ENCODE peak calls at places on chromosomes 16 and 17, in five cellular contexts. D is adrenal gland, A is ovary, I is heart left ventricle, K is A549. C is an unnamed sample.

GRCh38 chr17:39327109-39327508 is 74.3 kb downstream of the FBXL20 start:
- DNase-seq in D (no peak), I (no peak), K (no peak), A (no peak), C (no peak)

GRCh38 chr17:72420775-72421127 is 299.9 kb downstream of the SOX9 start:
- DNase-seq in K (no peak), D (no peak), A (no peak), I (no peak), C (no peak)

GRCh38 chr16:27829975-27830374 is 233.5 kb downstream of the GSG1L start:
- DNase-seq in D (no peak), K (no peak), A (no peak), I (no peak), C (no peak)

GRCh38 chr17:1617620-1618174 is 10.9 kb downstream of the SLC43A2 start:
- DNase-seq in D (peak), K (peak), I (peak), A (peak), C (no peak)

GRCh38 chr16:66853261-66854139 is 9.3 kb downstream of the CA7 start:
- DNase-seq in A (no peak), I (no peak), K (no peak), D (no peak), C (no peak)

GRCh38 chr16:52976539-52977167 is 76.0 kb downstream of the CHD9NB start:
- DNase-seq in D (peak), I (no peak), K (peak), A (no peak), C (no peak)

GRCh38 chr17:77815127-77815905 is 143.2 kb upstream of the TNRC6C start:
- DNase-seq in D (no peak), I (no peak), A (no peak), K (no peak), C (no peak)

GRCh38 chr17:61400786-61401279 is 1.2 kb downstream of the TBX2 start:
- DNase-seq in K (no peak), D (no peak), I (no peak), A (no peak), C (no peak)

GRCh38 chr16:57115504-57116182 is 23.3 kb downstream of the CPNE2 start:
- DNase-seq in I (peak), A (peak), D (peak), K (no peak), C (peak)

GRCh38 chr17:64081802-64082799 is 47.8 kb downstream of the ERN1 start:
- DNase-seq in A (no peak), D (no peak), I (no peak), K (peak), C (peak)

GRCh38 chr17:1590747-1591473 is 28.3 kb upstream of the PITPNA start:
- DNase-seq in A (no peak), K (no peak), I (no peak), D (no peak), C (peak)

GRCh38 chr16:50696575-50697420 is 3.4 kb downstream of the NOD2 start:
- DNase-seq in D (peak), I (peak), K (peak), A (peak), C (peak)

GRCh38 chr17:7579839-7580630 is 597 bp downstream of the CD68 start:
- DNase-seq in K (no peak), D (no peak), A (peak), I (no peak), C (no peak)

GRCh38 chr16:4179020-4179419 is 62.8 kb upstream of the ADCY9 start:
- DNase-seq in D (peak), K (no peak), A (peak), I (no peak), C (peak)

GRCh38 chr16:82061861-82062525 is 26.9 kb downstream of the HSD17B2 start:
- DNase-seq in A (no peak), I (no peak), D (no peak), K (peak), C (no peak)

GRCh38 chr17:83099570-83100181 is 20.3 kb downstream of the METRNL start:
- DNase-seq in I (no peak), A (no peak), D (peak), K (no peak), C (no peak)

GRCh38 chr17:7951143-7951792 is 19.3 kb downstream of the CNTROB start:
- DNase-seq in D (no peak), K (no peak), I (no peak), A (no peak), C (no peak)

GRCh38 chr17:18224428-18225120 is 861 bp upstream of the LLGL1 start:
- DNase-seq in D (no peak), K (no peak), I (peak), A (no peak), C (no peak)

GRCh38 chr17:77772461-77772897 is 186.0 kb upstream of the TNRC6C start:
- DNase-seq in K (peak), I (peak), A (no peak), D (peak), C (peak)

GRCh38 chr17:41734139-41734948 is at the start of gene HAP1:
- DNase-seq in I (no peak), D (no peak), A (peak), K (peak), C (no peak)

GRCh38 chr17:13702266-13702665 is 100.5 kb upstream of the HS3ST3A1 start:
- DNase-seq in I (no peak), A (no peak), K (no peak), D (no peak), C (no peak)

GRCh38 chr16:21526923-21527807 is 72.2 kb upstream of the METTL9 start:
- DNase-seq in A (no peak), I (no peak), K (no peak), D (no peak), C (no peak)

GRCh38 chr17:42389135-42389417 is 834 bp upstream of the STAT3 start:
- DNase-seq in A (no peak), K (no peak), D (no peak), I (no peak), C (no peak)

GRCh38 chr17:1916963-1917715 is 87.3 kb downstream of the RPA1 start:
- DNase-seq in K (no peak), A (no peak), I (no peak), D (no peak), C (peak)

GRCh38 chr17:4594406-4595349 is 10.3 kb downstream of the SMTNL2 start:
- DNase-seq in A (no peak), D (no peak), I (no peak), K (no peak), C (peak)

GRCh38 chr17:38748329-38749221 is at the start of gene PCGF2:
- DNase-seq in K (peak), I (peak), D (peak), A (peak), C (peak)

GRCh38 chr17:63420868-63421680 is 25.0 kb downstream of the CYB561 start:
- DNase-seq in K (no peak), A (no peak), D (no peak), I (no peak), C (no peak)

GRCh38 chr17:77721823-77722160 is 236.7 kb upstream of the TNRC6C start:
- DNase-seq in D (no peak), K (no peak), I (no peak), A (no peak), C (no peak)

GRCh38 chr16:89615596-89616090 is 2.2 kb downstream of the DPEP1 start:
- DNase-seq in D (peak), K (no peak), A (no peak), I (no peak), C (no peak)

GRCh38 chr17:32481193-32481592 is 5.6 kb upstream of the CDK5R1 start:
- DNase-seq in I (no peak), D (no peak), A (no peak), K (no peak), C (no peak)

GRCh38 chr17:35314415-35315216 is 58.8 kb downstream of the SLFN11 start:
- DNase-seq in A (no peak), K (peak), D (no peak), I (no peak), C (no peak)

DNA sequence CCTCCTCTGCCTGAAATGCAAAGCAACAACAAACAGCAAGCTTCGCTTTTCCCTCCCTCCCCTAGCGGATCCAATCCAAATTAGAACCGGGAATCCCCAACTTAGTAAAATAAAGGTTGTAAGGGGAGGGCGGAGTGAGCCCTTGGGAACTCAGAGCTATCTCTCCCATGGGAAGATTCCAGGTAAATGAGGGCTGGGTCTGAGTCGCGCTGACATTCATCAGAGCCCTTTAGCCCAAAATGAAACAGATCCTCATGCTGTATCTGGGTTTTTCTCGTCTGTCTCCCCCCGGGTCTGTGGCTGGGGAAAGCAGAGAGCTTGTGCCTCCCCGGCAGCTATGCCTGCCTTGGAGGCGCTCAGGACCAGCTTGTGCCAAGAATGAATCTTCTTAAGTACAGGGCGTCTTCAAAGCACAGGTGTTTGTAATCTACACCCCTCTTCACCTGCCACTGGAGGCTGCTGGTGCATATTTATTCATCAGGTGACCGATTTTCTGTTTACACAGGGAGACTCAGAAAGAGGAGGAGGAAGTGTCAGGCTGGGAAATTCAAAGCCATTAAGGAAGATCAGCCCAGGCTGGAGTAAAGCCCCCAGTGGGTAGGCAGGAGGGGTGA is 55.0 kb upstream of the GSE1 start:
- DNase-seq in I (no peak), A (no peak), D (no peak), K (no peak), C (no peak)
- TF ChIP-seq POLR2A in I (no peak), A (no peak), D (no peak), K (no peak), C (peak)

DNA sequence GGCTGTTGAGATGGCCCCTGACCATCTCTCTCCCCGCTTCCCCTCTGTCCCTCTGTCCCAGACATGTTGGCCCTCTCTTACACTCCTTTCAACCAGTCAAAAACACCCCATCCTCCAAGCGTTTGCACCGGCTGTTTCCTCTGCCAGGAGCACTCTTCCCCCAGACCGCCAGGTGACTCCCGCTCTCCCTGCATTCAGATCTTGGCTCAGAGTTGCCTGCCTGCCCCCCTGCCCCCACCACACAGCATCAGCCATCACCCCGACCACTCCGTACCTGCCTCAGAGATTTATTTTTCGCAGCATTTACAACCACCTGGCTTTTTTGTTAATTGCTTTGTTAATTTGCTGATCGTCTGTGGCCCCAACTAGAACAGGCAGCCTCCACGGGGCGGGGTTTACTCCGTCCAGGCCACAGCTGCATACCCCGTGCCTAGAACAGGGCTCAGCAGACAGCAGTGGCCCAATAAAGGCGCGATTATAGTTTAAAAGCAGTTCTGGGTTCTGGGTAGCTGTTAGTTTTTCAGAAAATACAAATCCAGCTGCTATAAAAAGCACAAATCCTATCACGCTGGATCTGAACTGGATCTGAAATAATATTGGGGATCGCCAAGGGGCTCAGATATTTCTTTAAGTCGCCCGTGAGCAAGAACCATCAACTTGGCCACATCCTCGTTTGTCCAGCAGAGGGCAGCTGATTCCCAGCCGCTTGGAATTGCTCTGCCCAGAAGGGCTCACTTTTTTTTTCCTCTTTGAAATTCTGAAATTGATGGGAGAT is 173.6 kb downstream of the IRF8 start:
- DNase-seq in I (peak), K (peak), A (peak), D (peak), C (no peak)
- TF ChIP-seq CTCF in I (peak), K (peak), A (no peak), D (peak), C (peak)

DNA sequence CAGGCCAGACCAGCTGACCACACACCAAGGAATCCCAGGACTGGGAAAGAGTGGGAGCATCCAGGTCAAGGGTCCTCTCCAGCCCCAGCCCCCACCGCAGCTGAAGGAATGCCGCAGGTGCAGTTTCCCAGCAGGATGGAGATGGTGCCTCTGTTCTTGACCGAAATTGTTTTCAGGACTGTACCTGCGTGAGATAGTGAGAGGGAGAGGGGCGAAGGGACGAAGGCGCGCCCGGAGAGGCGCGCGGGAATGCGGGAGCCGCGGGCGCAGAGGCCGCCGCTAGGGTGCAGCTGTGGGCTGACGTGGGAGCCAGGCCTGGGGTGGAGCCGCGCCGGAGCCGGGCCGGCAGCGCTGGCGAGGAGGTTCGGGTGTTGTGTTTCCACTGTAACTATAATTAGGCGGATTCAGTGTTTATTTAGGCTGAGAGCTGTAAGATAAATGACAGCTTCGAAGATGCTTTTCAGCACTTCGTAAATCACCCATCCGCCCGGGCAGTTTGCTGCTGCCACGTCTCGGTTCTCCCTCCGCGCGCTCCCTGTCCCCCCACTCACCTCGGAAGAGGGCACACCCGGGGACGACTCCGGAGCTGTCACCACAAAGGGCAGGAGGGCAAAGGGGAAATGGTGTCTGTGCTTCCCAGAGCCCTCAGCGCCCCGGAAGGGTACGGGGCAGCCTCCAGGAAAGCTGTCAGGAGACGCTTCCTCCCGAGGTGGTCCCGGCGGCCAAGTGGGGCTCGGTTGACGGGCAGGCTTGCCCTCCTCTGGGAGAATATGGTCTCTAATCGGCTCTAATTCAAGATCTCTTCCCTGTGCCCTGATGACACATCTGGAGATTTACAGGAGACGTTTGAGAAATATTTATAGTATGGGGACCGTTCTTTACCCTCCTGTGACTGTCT is 38.2 kb downstream of the HOXB1 start:
- DNase-seq in I (peak), D (peak), A (peak), K (peak), C (peak)
- TF ChIP-seq POLR2A in I (peak), D (no peak), A (no peak), K (no peak), C (no peak)

DNA sequence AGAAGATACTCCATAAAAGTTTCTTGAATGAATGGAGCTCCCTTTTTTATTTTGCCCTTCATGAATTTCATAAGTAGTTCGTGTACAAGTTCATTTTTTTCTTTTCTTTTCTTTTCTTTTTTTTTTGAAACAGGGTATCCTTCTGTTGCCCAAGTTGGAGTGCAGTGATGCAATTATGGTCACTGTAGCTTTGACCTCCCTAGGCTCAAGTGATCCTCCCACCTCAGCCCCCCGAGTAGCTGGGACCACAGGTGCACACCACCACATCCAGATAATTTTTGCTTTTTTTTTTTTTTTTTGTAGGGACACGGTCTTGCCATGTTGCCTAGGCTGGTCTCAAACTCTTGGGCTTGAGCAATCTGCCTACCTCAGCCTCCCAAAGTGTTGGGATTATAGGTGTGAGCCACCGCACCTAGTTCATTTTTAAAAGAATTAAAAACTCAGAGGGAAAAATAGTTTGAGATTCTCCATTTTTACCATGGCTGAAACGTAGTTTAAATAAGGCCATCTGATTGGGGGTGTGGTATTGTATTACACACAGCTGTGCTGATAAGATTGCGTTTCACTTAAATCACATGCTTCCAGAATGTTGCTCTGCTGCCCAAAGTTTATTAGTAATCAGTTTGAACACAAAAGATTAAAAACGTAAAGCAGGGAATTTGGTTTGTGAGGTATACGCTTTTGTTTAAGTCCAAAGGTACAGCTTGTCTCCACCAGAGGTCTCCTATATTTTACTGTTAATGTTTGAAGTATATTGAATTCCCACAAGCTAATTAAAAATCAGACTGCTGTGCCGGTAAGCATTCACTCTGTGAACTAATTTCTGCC is 154.1 kb downstream of the SOCS1 start:
- DNase-seq in A (no peak), D (no peak), K (no peak), I (no peak), C (no peak)
- TF ChIP-seq CTCF in A (no peak), D (no peak), K (no peak), I (peak), C (no peak)

DNA sequence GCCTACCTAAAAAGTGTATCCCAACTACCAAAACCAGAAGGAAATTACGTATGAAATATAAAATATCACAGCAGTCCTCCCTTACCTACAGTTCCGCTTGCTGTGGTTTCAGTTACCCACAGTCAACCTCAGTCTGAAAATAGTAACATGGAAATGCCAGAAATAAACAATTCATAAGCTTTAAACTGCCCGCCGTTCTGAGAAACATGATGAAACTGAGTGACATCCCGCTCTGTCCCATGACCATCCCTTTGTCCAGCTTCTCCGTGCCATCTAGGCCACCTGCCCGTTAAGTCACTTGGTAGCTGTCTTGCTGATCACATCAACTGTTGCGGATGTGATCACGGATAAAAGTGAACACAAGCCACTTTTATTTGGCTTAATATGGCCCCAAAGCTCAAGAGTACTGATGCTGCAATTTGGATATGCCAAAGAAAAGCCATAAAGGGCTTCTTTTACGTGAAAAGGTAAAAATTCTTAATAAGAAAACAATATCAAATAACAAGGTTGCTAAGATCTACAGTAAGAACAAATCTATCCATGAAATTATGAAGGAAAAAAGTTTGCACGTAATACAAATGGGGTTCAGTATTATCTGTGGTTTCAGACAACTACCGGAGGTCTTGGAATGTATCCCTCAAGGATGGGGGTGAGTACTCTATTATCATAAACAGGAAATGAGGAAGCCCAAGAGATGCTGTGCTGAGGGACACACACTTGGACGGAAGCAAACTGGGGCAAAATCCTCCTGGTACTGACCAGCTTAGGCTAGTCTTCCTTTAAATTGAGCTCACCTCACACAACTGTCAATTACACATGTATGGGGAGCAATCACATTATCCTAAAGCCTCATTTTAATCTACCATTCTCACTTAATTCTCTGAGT is 8.2 kb downstream of the USP22 start:
- DNase-seq in A (no peak), K (no peak), D (no peak), I (no peak), C (no peak)
- TF ChIP-seq POLR2A in A (no peak), K (no peak), D (no peak), I (no peak), C (no peak)

C was measured in upper lobe of left lung.